ENCODE peak calls at places on chromosomes 13 and 19, in six cellular contexts. One of them, this sample, is unnamed.

GRCh38 chr13:113906566-113906965 is 42.7 kb upstream of the GAS6 start:
- DNase-seq in KG1: no peak
- DNase-seq in activated CD4-positive, alpha-beta T cell treated with anti-CD3 and anti-CD28 coated beads for 24 hours: no peak
- DNase-seq in AG08395: no peak
- DNase-seq in HT-29: no peak
- DNase-seq in substantia nigra: no peak
- DNase-seq in this sample: no peak

GRCh38 chr13:20679879-20680278 is 23.6 kb upstream of the IL17D start:
- DNase-seq in KG1: no peak
- DNase-seq in activated CD4-positive, alpha-beta T cell treated with anti-CD3 and anti-CD28 coated beads for 24 hours: no peak
- DNase-seq in AG08395: no peak
- DNase-seq in HT-29: no peak
- DNase-seq in substantia nigra: no peak
- DNase-seq in this sample: no peak

GRCh38 chr13:27822258-27822872 is 30.1 kb downstream of the GSX1 start:
- DNase-seq in KG1: no peak
- DNase-seq in activated CD4-positive, alpha-beta T cell treated with anti-CD3 and anti-CD28 coated beads for 24 hours: no peak
- DNase-seq in AG08395: no peak
- DNase-seq in HT-29: no peak
- DNase-seq in substantia nigra: no peak
- DNase-seq in this sample: no peak

GRCh38 chr13:113534236-113534860 is 43.8 kb upstream of the DCUN1D2 start:
- DNase-seq in KG1: no peak
- DNase-seq in activated CD4-positive, alpha-beta T cell treated with anti-CD3 and anti-CD28 coated beads for 24 hours: no peak
- DNase-seq in AG08395: no peak
- DNase-seq in HT-29: peak
- DNase-seq in substantia nigra: no peak
- DNase-seq in this sample: no peak

GRCh38 chr13:95678967-95679366 is 2.0 kb downstream of the DNAJC3 start:
- DNase-seq in KG1: no peak
- DNase-seq in activated CD4-positive, alpha-beta T cell treated with anti-CD3 and anti-CD28 coated beads for 24 hours: no peak
- DNase-seq in AG08395: no peak
- DNase-seq in HT-29: no peak
- DNase-seq in substantia nigra: no peak
- DNase-seq in this sample: no peak

GRCh38 chr19:28556371-28556770 is 656.6 kb downstream of the UQCRFS1 start:
- DNase-seq in KG1: no peak
- DNase-seq in activated CD4-positive, alpha-beta T cell treated with anti-CD3 and anti-CD28 coated beads for 24 hours: no peak
- DNase-seq in AG08395: no peak
- DNase-seq in HT-29: no peak
- DNase-seq in substantia nigra: no peak
- DNase-seq in this sample: no peak

GRCh38 chr19:16022251-16022650 is 54.0 kb upstream of the TPM4 start:
- DNase-seq in KG1: no peak
- DNase-seq in activated CD4-positive, alpha-beta T cell treated with anti-CD3 and anti-CD28 coated beads for 24 hours: no peak
- DNase-seq in AG08395: no peak
- DNase-seq in HT-29: no peak
- DNase-seq in substantia nigra: no peak
- DNase-seq in this sample: no peak

GRCh38 chr19:19134687-19135158 is 3.6 kb downstream of the TMEM161A start:
- DNase-seq in KG1: no peak
- DNase-seq in activated CD4-positive, alpha-beta T cell treated with anti-CD3 and anti-CD28 coated beads for 24 hours: no peak
- DNase-seq in AG08395: no peak
- DNase-seq in HT-29: no peak
- DNase-seq in substantia nigra: no peak
- DNase-seq in this sample: no peak

GRCh38 chr13:96992633-96993032 is 1.6 kb downstream of the OXGR1 start:
- DNase-seq in KG1: no peak
- DNase-seq in activated CD4-positive, alpha-beta T cell treated with anti-CD3 and anti-CD28 coated beads for 24 hours: no peak
- DNase-seq in AG08395: no peak
- DNase-seq in HT-29: no peak
- DNase-seq in substantia nigra: no peak
- DNase-seq in this sample: no peak

GRCh38 chr13:33611016-33611805 is 206.7 kb upstream of the RFC3 start:
- DNase-seq in KG1: no peak
- DNase-seq in activated CD4-positive, alpha-beta T cell treated with anti-CD3 and anti-CD28 coated beads for 24 hours: no peak
- DNase-seq in AG08395: no peak
- DNase-seq in HT-29: no peak
- DNase-seq in substantia nigra: peak
- DNase-seq in this sample: no peak

GRCh38 chr19:5547881-5548280 is 19.9 kb downstream of the TINCR start:
- DNase-seq in KG1: no peak
- DNase-seq in activated CD4-positive, alpha-beta T cell treated with anti-CD3 and anti-CD28 coated beads for 24 hours: no peak
- DNase-seq in AG08395: peak
- DNase-seq in HT-29: peak
- DNase-seq in substantia nigra: no peak
- DNase-seq in this sample: no peak

GRCh38 chr19:20999731-21000352 is 20.6 kb upstream of the ZNF430 start:
- DNase-seq in KG1: peak
- DNase-seq in activated CD4-positive, alpha-beta T cell treated with anti-CD3 and anti-CD28 coated beads for 24 hours: peak
- DNase-seq in AG08395: peak
- DNase-seq in HT-29: no peak
- DNase-seq in substantia nigra: peak
- DNase-seq in this sample: no peak

GRCh38 chr13:101451641-101452040 is 834 bp upstream of the ITGBL1 start:
- DNase-seq in KG1: no peak
- DNase-seq in activated CD4-positive, alpha-beta T cell treated with anti-CD3 and anti-CD28 coated beads for 24 hours: no peak
- DNase-seq in AG08395: no peak
- DNase-seq in HT-29: no peak
- DNase-seq in substantia nigra: no peak
- DNase-seq in this sample: no peak

GRCh38 chr13:100608906-100609305 is 20.3 kb upstream of the GGACT start:
- DNase-seq in KG1: peak
- DNase-seq in activated CD4-positive, alpha-beta T cell treated with anti-CD3 and anti-CD28 coated beads for 24 hours: no peak
- DNase-seq in AG08395: no peak
- DNase-seq in HT-29: no peak
- DNase-seq in substantia nigra: no peak
- DNase-seq in this sample: no peak

GRCh38 chr19:7673995-7674667 is 2.8 kb upstream of the MCEMP1 start:
- DNase-seq in KG1: peak
- DNase-seq in activated CD4-positive, alpha-beta T cell treated with anti-CD3 and anti-CD28 coated beads for 24 hours: no peak
- DNase-seq in AG08395: peak
- DNase-seq in HT-29: peak
- DNase-seq in substantia nigra: peak
- DNase-seq in this sample: no peak

GRCh38 chr19:10871711-10872550 is 578 bp downstream of the CARM1 start:
- DNase-seq in KG1: no peak
- DNase-seq in activated CD4-positive, alpha-beta T cell treated with anti-CD3 and anti-CD28 coated beads for 24 hours: peak
- DNase-seq in AG08395: no peak
- DNase-seq in HT-29: no peak
- DNase-seq in substantia nigra: no peak
- DNase-seq in this sample: no peak

GRCh38 chr19:46786236-46787039 is 2.0 kb downstream of the SLC1A5 start:
- DNase-seq in KG1: peak
- DNase-seq in activated CD4-positive, alpha-beta T cell treated with anti-CD3 and anti-CD28 coated beads for 24 hours: peak
- DNase-seq in AG08395: peak
- DNase-seq in HT-29: peak
- DNase-seq in substantia nigra: peak
- DNase-seq in this sample: peak

GRCh38 chr19:33248954-33249613 is 23.4 kb upstream of the SLC7A10 start:
- DNase-seq in KG1: no peak
- DNase-seq in activated CD4-positive, alpha-beta T cell treated with anti-CD3 and anti-CD28 coated beads for 24 hours: no peak
- DNase-seq in AG08395: peak
- DNase-seq in HT-29: peak
- DNase-seq in substantia nigra: no peak
- DNase-seq in this sample: no peak

GRCh38 chr19:50979758-50980157 is 4.0 kb downstream of the KLK7 start:
- DNase-seq in KG1: no peak
- DNase-seq in activated CD4-positive, alpha-beta T cell treated with anti-CD3 and anti-CD28 coated beads for 24 hours: no peak
- DNase-seq in AG08395: no peak
- DNase-seq in HT-29: peak
- DNase-seq in substantia nigra: no peak
- DNase-seq in this sample: no peak

GRCh38 chr19:45913874-45914830 is at the start of gene NANOS2:
- DNase-seq in KG1: no peak
- DNase-seq in activated CD4-positive, alpha-beta T cell treated with anti-CD3 and anti-CD28 coated beads for 24 hours: no peak
- DNase-seq in AG08395: no peak
- DNase-seq in HT-29: peak
- DNase-seq in substantia nigra: no peak
- DNase-seq in this sample: no peak

GRCh38 chr19:51478381-51479285 is at the start of gene CEACAM18:
- DNase-seq in KG1: no peak
- DNase-seq in activated CD4-positive, alpha-beta T cell treated with anti-CD3 and anti-CD28 coated beads for 24 hours: no peak
- DNase-seq in AG08395: no peak
- DNase-seq in HT-29: peak
- DNase-seq in substantia nigra: no peak
- DNase-seq in this sample: no peak

GRCh38 chr13:75079226-75079625 is 402.7 kb downstream of the TBC1D4 start:
- DNase-seq in KG1: no peak
- DNase-seq in activated CD4-positive, alpha-beta T cell treated with anti-CD3 and anti-CD28 coated beads for 24 hours: no peak
- DNase-seq in AG08395: no peak
- DNase-seq in HT-29: no peak
- DNase-seq in substantia nigra: no peak
- DNase-seq in this sample: no peak

This sample was measured in HS-27A.